ENCODE peak calls at places on chromosomes 4 and X, in four cellular contexts. S is cardiac fibroblast, X is AG04450, O is epithelial cell of esophagus. R is an unnamed sample.

GRCh38 chr4:147498031-147498700 is 17.3 kb downstream of the EDNRA start:
- DNase-seq in O (peak; percentile 85), X (peak; percentile 55), S (peak; percentile 92), R (no peak)

GRCh38 chrX:143853488-143853887 is 30.4 kb upstream of the UBE2NL start:
- DNase-seq in X (no peak), O (no peak), S (peak; percentile 5), R (no peak)

GRCh38 chr4:2413821-2414610 is 4.4 kb downstream of the ZFYVE28 start:
- DNase-seq in S (peak; percentile 54), O (peak; percentile 26), X (no peak), R (no peak)

GRCh38 chr4:141158219-141158618 is 24.9 kb upstream of the RNF150 start:
- DNase-seq in X (no peak), O (peak; percentile 36), S (peak; percentile 64), R (no peak)

GRCh38 chr4:10093273-10093621 is 23.4 kb downstream of the WDR1 start:
- DNase-seq in S (no peak), O (no peak), X (no peak), R (no peak)

GRCh38 chrX:13376857-13377441 is 57.1 kb upstream of the ATXN3L start:
- DNase-seq in O (peak; percentile 76), X (peak; percentile 89), S (peak; percentile 98), R (no peak)

GRCh38 chr4:74005528-74005927 is 7.1 kb upstream of the CXCL5 start:
- DNase-seq in O (peak; percentile 74), S (peak; percentile 72), X (no peak), R (no peak)

GRCh38 chr4:157907224-157907623 is 265.6 kb downstream of the GASK1B start:
- DNase-seq in O (no peak), X (no peak), S (no peak), R (no peak)

GRCh38 chrX:23694606-23695005 is 27.3 kb downstream of the PRDX4 start:
- DNase-seq in X (peak; percentile 16), S (peak; percentile 68), O (peak; percentile 53), R (peak; percentile 82)

GRCh38 chrX:12949927-12950656 is 24.8 kb upstream of the TMSB4X start:
- DNase-seq in X (peak; percentile 72), O (peak; percentile 81), S (peak; percentile 94), R (peak; percentile 78)

GRCh38 chr4:82638479-82638878 is 76.7 kb upstream of the TMEM150C start:
- DNase-seq in S (no peak), O (no peak), X (no peak), R (no peak)

GRCh38 chr4:4860381-4860802 is 927 bp downstream of the MSX1 start:
- DNase-seq in X (no peak), S (no peak), O (no peak), R (no peak)

GRCh38 chr4:151801547-151802516 is 41.0 kb upstream of the GATB start:
- DNase-seq in O (peak; percentile 65), S (peak; percentile 67), X (peak; percentile 33), R (peak; percentile 65)

GRCh38 chr4:42543126-42543525 is 113.8 kb downstream of the ATP8A1 start:
- DNase-seq in X (no peak), O (no peak), S (no peak), R (no peak)

GRCh38 chr4:40247350-40247749 is 50.5 kb downstream of the RHOH start:
- DNase-seq in S (no peak), O (no peak), X (no peak), R (no peak)

GRCh38 chrX:154827624-154828408 is 6.6 kb downstream of the SMIM9 start:
- DNase-seq in O (no peak), X (no peak), S (no peak), R (no peak)

GRCh38 chr4:189204616-189205015 is 736.1 kb upstream of the FRG1 start:
- DNase-seq in O (no peak), S (no peak), X (no peak), R (no peak)

GRCh38 chr4:54014761-54015160 is 49.6 kb downstream of the CHIC2 start:
- DNase-seq in X (no peak), S (no peak), O (no peak), R (no peak)

GRCh38 chr4:182380701-182381295 is 137.6 kb downstream of the TENM3 start:
- DNase-seq in O (no peak), X (no peak), S (no peak), R (no peak)

GRCh38 chr4:8696369-8697127 is 104.0 kb downstream of the CPZ start:
- DNase-seq in S (no peak), O (no peak), X (no peak), R (no peak)

GRCh38 chr4:80271806-80272205 is 5.3 kb downstream of the FGF5 start:
- DNase-seq in O (no peak), S (peak; percentile 68), X (no peak), R (no peak)

GRCh38 chr4:83582289-83582756 is 46.4 kb downstream of the GPAT3 start:
- DNase-seq in X (no peak), S (peak; percentile 9), O (peak; percentile 74), R (peak; percentile 32)

GRCh38 chr4:144509088-144509854 is 136.7 kb upstream of the HHIP start:
- DNase-seq in S (no peak), O (no peak), X (no peak), R (peak; percentile 43)

GRCh38 chr4:53913098-53913497 is 151.3 kb downstream of the CHIC2 start:
- DNase-seq in S (no peak), X (no peak), O (no peak), R (no peak)

GRCh38 chrX:10190367-10190766 is 33.6 kb downstream of the CLCN4 start:
- DNase-seq in O (peak; percentile 60), S (peak; percentile 82), X (peak; percentile 55), R (peak; percentile 59)

GRCh38 chr4:76504613-76505465 is 69.8 kb downstream of the SHROOM3 start:
- DNase-seq in S (peak; percentile 79), O (peak; percentile 66), X (peak; percentile 11), R (no peak)

GRCh38 chrX:71515039-71515398 is 17.9 kb upstream of the OGT start:
- DNase-seq in X (no peak), S (peak; percentile 8), O (no peak), R (no peak)

GRCh38 chr4:72449705-72450104 is 119.3 kb downstream of the ADAMTS3 start:
- DNase-seq in X (no peak), O (no peak), S (peak; percentile 8), R (no peak)

GRCh38 chr4:3307486-3307885 is 14.7 kb downstream of the RGS12 start:
- DNase-seq in S (no peak), O (no peak), X (no peak), R (no peak)

GRCh38 chr4:73451404-73451803 is 15.4 kb downstream of the AFP start:
- DNase-seq in S (peak; percentile 78), X (no peak), O (no peak), R (no peak)

R was measured in testis.